ENCODE peak calls at places on chromosomes 4 and X, in nine cellular contexts. E is DMS79 treated with DMSO at 0.1 percent for 48 hours; I is cortex of kidney; T is activated naive CD4-positive, alpha-beta T cell treated with anti-CD3 and anti-CD28 coated beads, Interleukin-2, amount 50 U/mL, for 16 hours; Y is HEK293T; U is endothelial cell of umbilical vein; B is astrocyte of the spinal cord; C is AG08396; Q is HT1080. G is an unnamed sample.

GRCh38 chr4:127505203-127505602 is 127.6 kb upstream of the INTU start:
- DNase-seq in E (peak; percentile 2), I (no peak), T (no peak), Y (no peak), U (peak; percentile 79), B (peak; percentile 89), C (peak; percentile 8), Q (peak; percentile 49), G (peak; percentile 64)

GRCh38 chrX:150155396-150156048 is 207.6 kb upstream of the MAMLD1 start:
- DNase-seq in E (no peak), I (no peak), T (no peak), Y (no peak), U (peak; percentile 15), B (peak; percentile 40), C (peak; percentile 45), Q (peak; percentile 78), G (peak; percentile 23)

GRCh38 chrX:55107262-55107661 is 18.4 kb downstream of the PAGE2 start:
- DNase-seq in E (no peak), I (no peak), T (no peak), Y (no peak), U (no peak), B (no peak), C (no peak), Q (no peak), G (no peak)

GRCh38 chr4:119124314-119124713 is 11.3 kb upstream of the MYOZ2 start:
- DNase-seq in E (no peak), I (no peak), T (no peak), Y (no peak), U (peak; percentile 64), B (no peak), C (no peak), Q (no peak), G (peak; percentile 39)

GRCh38 chr4:89111833-89112563 is 665 bp downstream of the TIGD2 start:
- DNase-seq in E (peak; percentile 21), I (no peak), T (no peak), Y (no peak), U (peak; percentile 12), B (peak; percentile 68), C (peak; percentile 68), Q (peak; percentile 23), G (peak; percentile 75)

GRCh38 chr4:47566566-47566965 is 81.5 kb downstream of the ATP10D start:
- DNase-seq in E (no peak), I (no peak), T (no peak), Y (no peak), U (no peak), B (no peak), C (no peak), Q (no peak), G (no peak)

GRCh38 chr4:26815686-26816085 is 45.0 kb upstream of the STIM2 start:
- DNase-seq in E (no peak), I (no peak), T (no peak), Y (no peak), U (no peak), B (no peak), C (no peak), Q (no peak), G (no peak)

GRCh38 chr4:28469886-28470285 is 1609.2 kb downstream of the STIM2 start:
- DNase-seq in E (no peak), I (no peak), T (no peak), Y (no peak), U (no peak), B (peak; percentile 10), C (no peak), Q (no peak), G (no peak)

GRCh38 chr4:37389967-37390580 is 145.5 kb downstream of the NWD2 start:
- DNase-seq in E (no peak), I (no peak), T (no peak), Y (peak; percentile 6), U (peak; percentile 61), B (peak; percentile 65), C (no peak), Q (peak; percentile 60), G (no peak)

GRCh38 chr4:8118531-8118930 is 40.1 kb downstream of the ABLIM2 start:
- DNase-seq in E (no peak), I (no peak), T (no peak), Y (no peak), U (no peak), B (no peak), C (no peak), Q (no peak), G (no peak)

GRCh38 chrX:129488359-129488758 is 34.9 kb downstream of the SMARCA1 start:
- DNase-seq in E (no peak), I (no peak), T (no peak), Y (no peak), U (no peak), B (no peak), C (no peak), Q (no peak), G (no peak)